ENCODE peak calls at places on chromosome 14, in four cellular contexts. N is NCI-H1092 treated with DMSO at 0.1 percent for 48 hours, U is AG10803, Q is tibial artery. P is an unnamed sample.

GRCh38 chr14:104186575-104186974 is 48.2 kb downstream of the KIF26A start:
- DNase-seq in N (no peak), U (no peak), Q (no peak), P (no peak)

GRCh38 chr14:31036552-31036951 is 10.4 kb upstream of the STRN3 start:
- DNase-seq in N (no peak), U (no peak), Q (no peak), P (no peak)

GRCh38 chr14:24803933-24804494 is 170.0 kb upstream of the GZMB start:
- DNase-seq in N (no peak), U (no peak), Q (no peak), P (no peak)

GRCh38 chr14:38964630-38965029 is 138.4 kb downstream of the SEC23A start:
- DNase-seq in N (no peak), U (peak), Q (no peak), P (peak)

GRCh38 chr14:52131640-52132320 is 62.9 kb upstream of the NID2 start:
- DNase-seq in N (peak), U (peak), Q (peak), P (peak)

GRCh38 chr14:104585966-104586702 is 6.6 kb downstream of the C14orf180 start:
- DNase-seq in N (no peak), U (no peak), Q (no peak), P (no peak)

GRCh38 chr14:75604979-75605825 is 26.8 kb downstream of the FLVCR2 start:
- DNase-seq in N (no peak), U (no peak), Q (no peak), P (peak)

GRCh38 chr14:101476258-101476930 is 84.9 kb upstream of the DIO3 start:
- DNase-seq in N (no peak), U (no peak), Q (peak), P (no peak)

GRCh38 chr14:22555573-22556011 is 33.4 kb downstream of the DAD1 start:
- DNase-seq in N (no peak), U (no peak), Q (no peak), P (no peak)

GRCh38 chr14:20412422-20412821 is 879 bp downstream of the TEP1 start:
- DNase-seq in N (no peak), U (no peak), Q (no peak), P (no peak)

GRCh38 chr14:76829650-76830421 is 3.6 kb downstream of the LRRC74A start:
- DNase-seq in N (peak), U (peak), Q (no peak), P (no peak)

GRCh38 chr14:51869426-51870113 is 9.2 kb downstream of the GNG2 start:
- DNase-seq in N (no peak), U (no peak), Q (no peak), P (no peak)

GRCh38 chr14:88470542-88471440 is 84.0 kb downstream of the PTPN21 start:
- DNase-seq in N (no peak), U (no peak), Q (no peak), P (no peak)

GRCh38 chr14:96624661-96625435 is 122.7 kb downstream of the PAPOLA start:
- DNase-seq in N (no peak), U (no peak), Q (peak), P (no peak)

GRCh38 chr14:64510127-64510808 is 5.7 kb downstream of the ZBTB1 start:
- DNase-seq in N (no peak), U (no peak), Q (no peak), P (no peak)

GRCh38 chr14:72608391-72609204 is 285.3 kb downstream of the DPF3 start:
- DNase-seq in N (no peak), U (peak), Q (no peak), P (peak)

GRCh38 chr14:48584031-48584430 is 908.6 kb upstream of the MDGA2 start:
- DNase-seq in N (no peak), U (no peak), Q (no peak), P (no peak)

GRCh38 chr14:75259510-75259855 is 19.1 kb upstream of the FOS start:
- DNase-seq in N (no peak), U (peak), Q (no peak), P (peak)

GRCh38 chr14:39094515-39094914 is 8.5 kb downstream of the SEC23A start:
- DNase-seq in N (no peak), U (no peak), Q (no peak), P (no peak)

GRCh38 chr14:102055181-102055901 is 31.5 kb downstream of the HSP90AA1 start:
- DNase-seq in N (no peak), U (peak), Q (no peak), P (no peak)

GRCh38 chr14:77212933-77213656 is 31.5 kb downstream of the TMEM63C start:
- DNase-seq in N (peak), U (no peak), Q (no peak), P (peak)

GRCh38 chr14:39268393-39268792 is 34.7 kb downstream of the MIA2 start:
- DNase-seq in N (peak), U (peak), Q (no peak), P (peak)

GRCh38 chr14:98579140-98579539 is 692.9 kb downstream of the BCL11B start:
- DNase-seq in N (no peak), U (no peak), Q (no peak), P (no peak)